ENCODE peak calls at places on chromosomes 3 and 15, in nine cellular contexts. One of them, this sample, is unnamed.
A peak's percentile ranks its signal among the peaks of the same experiment; 100 is the strongest.

GRCh38 chr15:55703873-55704285 is 39.1 kb downstream of the PRTG start:
- DNase-seq in Caco-2: no peak
- DNase-seq in HCT116: no peak
- DNase-seq in right lobe of liver: no peak
- DNase-seq in fibroblast of lung: peak; percentile 69
- DNase-seq in osteoblast: no peak
- DNase-seq in lung: no peak
- DNase-seq in CD8-positive, alpha-beta memory T cell: no peak
- DNase-seq in OCI-LY7: peak; percentile 14
- DNase-seq in this sample: peak; percentile 59

GRCh38 chr3:55065331-55065730 is 137.5 kb upstream of the LRTM1 start:
- DNase-seq in Caco-2: no peak
- DNase-seq in HCT116: no peak
- DNase-seq in right lobe of liver: no peak
- DNase-seq in fibroblast of lung: no peak
- DNase-seq in osteoblast: no peak
- DNase-seq in lung: no peak
- DNase-seq in CD8-positive, alpha-beta memory T cell: no peak
- DNase-seq in OCI-LY7: no peak
- DNase-seq in this sample: no peak

GRCh38 chr3:150248865-150249360 is 159.2 kb upstream of the TSC22D2 start:
- DNase-seq in Caco-2: no peak
- DNase-seq in HCT116: no peak
- DNase-seq in right lobe of liver: no peak
- DNase-seq in fibroblast of lung: no peak
- DNase-seq in osteoblast: peak; percentile 14
- DNase-seq in lung: no peak
- DNase-seq in CD8-positive, alpha-beta memory T cell: no peak
- DNase-seq in OCI-LY7: no peak
- DNase-seq in this sample: no peak

GRCh38 chr3:100902572-100902971 is 90.6 kb downstream of the ABI3BP start:
- DNase-seq in Caco-2: no peak
- DNase-seq in HCT116: no peak
- DNase-seq in right lobe of liver: no peak
- DNase-seq in fibroblast of lung: peak; percentile 64
- DNase-seq in osteoblast: no peak
- DNase-seq in lung: no peak
- DNase-seq in CD8-positive, alpha-beta memory T cell: no peak
- DNase-seq in OCI-LY7: no peak
- DNase-seq in this sample: no peak

GRCh38 chr3:12995389-12996180 is 77.6 kb downstream of the IQSEC1 start:
- DNase-seq in Caco-2: no peak
- DNase-seq in HCT116: no peak
- DNase-seq in right lobe of liver: no peak
- DNase-seq in fibroblast of lung: no peak
- DNase-seq in osteoblast: peak; percentile 43
- DNase-seq in lung: no peak
- DNase-seq in CD8-positive, alpha-beta memory T cell: no peak
- DNase-seq in OCI-LY7: no peak
- DNase-seq in this sample: no peak

GRCh38 chr3:193897791-193898190 is 238.2 kb upstream of the HES1 start:
- DNase-seq in Caco-2: no peak
- DNase-seq in HCT116: no peak
- DNase-seq in right lobe of liver: no peak
- DNase-seq in fibroblast of lung: no peak
- DNase-seq in osteoblast: no peak
- DNase-seq in lung: no peak
- DNase-seq in CD8-positive, alpha-beta memory T cell: no peak
- DNase-seq in OCI-LY7: no peak
- DNase-seq in this sample: no peak

GRCh38 chr3:46221368-46221767 is 13.3 kb upstream of the CCR1 start:
- DNase-seq in Caco-2: no peak
- DNase-seq in HCT116: no peak
- DNase-seq in right lobe of liver: no peak
- DNase-seq in fibroblast of lung: no peak
- DNase-seq in osteoblast: no peak
- DNase-seq in lung: no peak
- DNase-seq in CD8-positive, alpha-beta memory T cell: no peak
- DNase-seq in OCI-LY7: no peak
- DNase-seq in this sample: no peak

GRCh38 chr3:123027292-123028232 is at the start of gene SEMA5B:
- DNase-seq in Caco-2: peak; percentile 68
- DNase-seq in HCT116: no peak
- DNase-seq in right lobe of liver: peak; percentile 57
- DNase-seq in fibroblast of lung: peak; percentile 20
- DNase-seq in osteoblast: peak; percentile 86
- DNase-seq in lung: no peak
- DNase-seq in CD8-positive, alpha-beta memory T cell: no peak
- DNase-seq in OCI-LY7: no peak
- DNase-seq in this sample: peak; percentile 19

GRCh38 chr3:17431004-17431403 is 311.4 kb downstream of the TBC1D5 start:
- DNase-seq in Caco-2: no peak
- DNase-seq in HCT116: peak; percentile 19
- DNase-seq in right lobe of liver: no peak
- DNase-seq in fibroblast of lung: peak; percentile 33
- DNase-seq in osteoblast: no peak
- DNase-seq in lung: no peak
- DNase-seq in CD8-positive, alpha-beta memory T cell: no peak
- DNase-seq in OCI-LY7: peak; percentile 29
- DNase-seq in this sample: no peak

GRCh38 chr15:40081691-40082194 is 26.9 kb downstream of the BMF start:
- DNase-seq in Caco-2: peak; percentile 77
- DNase-seq in HCT116: no peak
- DNase-seq in right lobe of liver: peak; percentile 77
- DNase-seq in fibroblast of lung: peak; percentile 73
- DNase-seq in osteoblast: peak; percentile 90
- DNase-seq in lung: peak; percentile 63
- DNase-seq in CD8-positive, alpha-beta memory T cell: no peak
- DNase-seq in OCI-LY7: no peak
- DNase-seq in this sample: peak; percentile 41

GRCh38 chr15:47326506-47326905 is 390.8 kb upstream of the SEMA6D start:
- DNase-seq in Caco-2: no peak
- DNase-seq in HCT116: no peak
- DNase-seq in right lobe of liver: no peak
- DNase-seq in fibroblast of lung: no peak
- DNase-seq in osteoblast: no peak
- DNase-seq in lung: no peak
- DNase-seq in CD8-positive, alpha-beta memory T cell: no peak
- DNase-seq in OCI-LY7: no peak
- DNase-seq in this sample: no peak

GRCh38 chr3:124363451-124363850 is 366.8 kb upstream of the UMPS start:
- DNase-seq in Caco-2: no peak
- DNase-seq in HCT116: no peak
- DNase-seq in right lobe of liver: no peak
- DNase-seq in fibroblast of lung: peak; percentile 88
- DNase-seq in osteoblast: peak; percentile 82
- DNase-seq in lung: no peak
- DNase-seq in CD8-positive, alpha-beta memory T cell: no peak
- DNase-seq in OCI-LY7: no peak
- DNase-seq in this sample: no peak

GRCh38 chr3:72550582-72551262 is 297.5 kb downstream of the SHQ1 start:
- DNase-seq in Caco-2: no peak
- DNase-seq in HCT116: no peak
- DNase-seq in right lobe of liver: no peak
- DNase-seq in fibroblast of lung: no peak
- DNase-seq in osteoblast: no peak
- DNase-seq in lung: no peak
- DNase-seq in CD8-positive, alpha-beta memory T cell: no peak
- DNase-seq in OCI-LY7: no peak
- DNase-seq in this sample: no peak

GRCh38 chr15:100124361-100124760 is 217.4 kb downstream of the ADAMTS17 start:
- DNase-seq in Caco-2: no peak
- DNase-seq in HCT116: no peak
- DNase-seq in right lobe of liver: no peak
- DNase-seq in fibroblast of lung: no peak
- DNase-seq in osteoblast: no peak
- DNase-seq in lung: no peak
- DNase-seq in CD8-positive, alpha-beta memory T cell: no peak
- DNase-seq in OCI-LY7: no peak
- DNase-seq in this sample: no peak

GRCh38 chr15:66766282-66767228 is 64.5 kb downstream of the SMAD6 start:
- DNase-seq in Caco-2: no peak
- DNase-seq in HCT116: no peak
- DNase-seq in right lobe of liver: no peak
- DNase-seq in fibroblast of lung: peak; percentile 78
- DNase-seq in osteoblast: peak; percentile 97
- DNase-seq in lung: no peak
- DNase-seq in CD8-positive, alpha-beta memory T cell: no peak
- DNase-seq in OCI-LY7: no peak
- DNase-seq in this sample: no peak

GRCh38 chr3:142500211-142500610 is 52.4 kb upstream of the XRN1 start:
- DNase-seq in Caco-2: no peak
- DNase-seq in HCT116: no peak
- DNase-seq in right lobe of liver: no peak
- DNase-seq in fibroblast of lung: no peak
- DNase-seq in osteoblast: peak; percentile 43
- DNase-seq in lung: no peak
- DNase-seq in CD8-positive, alpha-beta memory T cell: no peak
- DNase-seq in OCI-LY7: no peak
- DNase-seq in this sample: no peak
- H3K4me1 ChIP-seq in Caco-2: no peaks in the 10 kb centered on the region
- H3K4me1 ChIP-seq in HCT116: peaks cover 17% of the 10 kb centered on the region
- H3K4me1 ChIP-seq in right lobe of liver: no peaks in the 10 kb centered on the region
- H3K4me1 ChIP-seq in fibroblast of lung: peaks cover 6% of the 10 kb centered on the region
- H3K4me1 ChIP-seq in osteoblast: peaks cover 19% of the 10 kb centered on the region
- H3K4me1 ChIP-seq in lung: no peaks in the 10 kb centered on the region
- H3K4me1 ChIP-seq in CD8-positive, alpha-beta memory T cell: no peaks in the 10 kb centered on the region
- H3K4me1 ChIP-seq in OCI-LY7: no peaks in the 10 kb centered on the region
- H3K4me1 ChIP-seq in this sample: peaks cover 22% of the 10 kb centered on the region

GRCh38 chr3:94529821-94530220 is 467.0 kb downstream of the NSUN3 start:
- DNase-seq in Caco-2: no peak
- DNase-seq in HCT116: no peak
- DNase-seq in right lobe of liver: no peak
- DNase-seq in fibroblast of lung: no peak
- DNase-seq in osteoblast: no peak
- DNase-seq in lung: no peak
- DNase-seq in CD8-positive, alpha-beta memory T cell: no peak
- DNase-seq in OCI-LY7: no peak
- DNase-seq in this sample: no peak

GRCh38 chr3:94522488-94522887 is 459.6 kb downstream of the NSUN3 start:
- DNase-seq in Caco-2: peak; percentile 15
- DNase-seq in HCT116: no peak
- DNase-seq in right lobe of liver: no peak
- DNase-seq in fibroblast of lung: no peak
- DNase-seq in osteoblast: no peak
- DNase-seq in lung: no peak
- DNase-seq in CD8-positive, alpha-beta memory T cell: no peak
- DNase-seq in OCI-LY7: no peak
- DNase-seq in this sample: no peak

GRCh38 chr3:94525039-94525438 is 462.2 kb downstream of the NSUN3 start:
- DNase-seq in Caco-2: peak; percentile 42
- DNase-seq in HCT116: no peak
- DNase-seq in right lobe of liver: no peak
- DNase-seq in fibroblast of lung: peak; percentile 29
- DNase-seq in osteoblast: no peak
- DNase-seq in lung: no peak
- DNase-seq in CD8-positive, alpha-beta memory T cell: no peak
- DNase-seq in OCI-LY7: no peak
- DNase-seq in this sample: no peak

GRCh38 chr3:94520364-94520763 is 457.5 kb downstream of the NSUN3 start:
- DNase-seq in Caco-2: no peak
- DNase-seq in HCT116: no peak
- DNase-seq in right lobe of liver: no peak
- DNase-seq in fibroblast of lung: no peak
- DNase-seq in osteoblast: no peak
- DNase-seq in lung: no peak
- DNase-seq in CD8-positive, alpha-beta memory T cell: no peak
- DNase-seq in OCI-LY7: no peak
- DNase-seq in this sample: no peak

GRCh38 chr3:94524102-94524922 is 461.5 kb downstream of the NSUN3 start:
- DNase-seq in Caco-2: peak; percentile 81
- DNase-seq in HCT116: no peak
- DNase-seq in right lobe of liver: no peak
- DNase-seq in fibroblast of lung: no peak
- DNase-seq in osteoblast: peak; percentile 45
- DNase-seq in lung: peak; percentile 38
- DNase-seq in CD8-positive, alpha-beta memory T cell: no peak
- DNase-seq in OCI-LY7: no peak
- DNase-seq in this sample: no peak
- H3K4me3 ChIP-seq in Caco-2: no peak overlapping the region
- H3K4me3 ChIP-seq in HCT116: no peak overlapping the region
- H3K4me3 ChIP-seq in right lobe of liver: peak overlapping the region; percentile 18
- H3K4me3 ChIP-seq in fibroblast of lung: no peak overlapping the region
- H3K4me3 ChIP-seq in osteoblast: no peak overlapping the region
- H3K4me3 ChIP-seq in lung: no peak overlapping the region
- H3K4me3 ChIP-seq in CD8-positive, alpha-beta memory T cell: no peak overlapping the region
- H3K4me3 ChIP-seq in OCI-LY7: no peak overlapping the region
- H3K4me3 ChIP-seq in this sample: no peak overlapping the region

GRCh38 chr3:152261329-152261728 is 7.4 kb upstream of the MBNL1 start:
- DNase-seq in Caco-2: no peak
- DNase-seq in HCT116: no peak
- DNase-seq in right lobe of liver: no peak
- DNase-seq in fibroblast of lung: no peak
- DNase-seq in osteoblast: no peak
- DNase-seq in lung: no peak
- DNase-seq in CD8-positive, alpha-beta memory T cell: no peak
- DNase-seq in OCI-LY7: no peak
- DNase-seq in this sample: no peak
- H3K4me1 ChIP-seq in Caco-2: peaks cover 28% of the 10 kb centered on the region
- H3K4me1 ChIP-seq in HCT116: peaks cover 34% of the 10 kb centered on the region
- H3K4me1 ChIP-seq in right lobe of liver: no peaks in the 10 kb centered on the region
- H3K4me1 ChIP-seq in fibroblast of lung: peaks cover 9% of the 10 kb centered on the region
- H3K4me1 ChIP-seq in osteoblast: peaks cover 36% of the 10 kb centered on the region
- H3K4me1 ChIP-seq in lung: peaks cover 5% of the 10 kb centered on the region
- H3K4me1 ChIP-seq in CD8-positive, alpha-beta memory T cell: peaks cover 87% of the 10 kb centered on the region
- H3K4me1 ChIP-seq in OCI-LY7: peaks cover 37% of the 10 kb centered on the region
- H3K4me1 ChIP-seq in this sample: peaks cover 31% of the 10 kb centered on the region

GRCh38 chr3:162139841-162140240 is 643.2 kb downstream of the OTOL1 start:
- DNase-seq in Caco-2: no peak
- DNase-seq in HCT116: no peak
- DNase-seq in right lobe of liver: no peak
- DNase-seq in fibroblast of lung: no peak
- DNase-seq in osteoblast: no peak
- DNase-seq in lung: no peak
- DNase-seq in CD8-positive, alpha-beta memory T cell: no peak
- DNase-seq in OCI-LY7: no peak
- DNase-seq in this sample: no peak

GRCh38 chr3:162143181-162143580 is 646.6 kb downstream of the OTOL1 start:
- DNase-seq in Caco-2: no peak
- DNase-seq in HCT116: no peak
- DNase-seq in right lobe of liver: no peak
- DNase-seq in fibroblast of lung: peak; percentile 7
- DNase-seq in osteoblast: no peak
- DNase-seq in lung: no peak
- DNase-seq in CD8-positive, alpha-beta memory T cell: no peak
- DNase-seq in OCI-LY7: no peak
- DNase-seq in this sample: no peak

GRCh38 chr3:162142511-162142910 is 645.9 kb downstream of the OTOL1 start:
- DNase-seq in Caco-2: no peak
- DNase-seq in HCT116: no peak
- DNase-seq in right lobe of liver: no peak
- DNase-seq in fibroblast of lung: peak; percentile 76
- DNase-seq in osteoblast: no peak
- DNase-seq in lung: no peak
- DNase-seq in CD8-positive, alpha-beta memory T cell: no peak
- DNase-seq in OCI-LY7: no peak
- DNase-seq in this sample: no peak

GRCh38 chr3:162138509-162138908 is 641.9 kb downstream of the OTOL1 start:
- DNase-seq in Caco-2: no peak
- DNase-seq in HCT116: no peak
- DNase-seq in right lobe of liver: no peak
- DNase-seq in fibroblast of lung: no peak
- DNase-seq in osteoblast: no peak
- DNase-seq in lung: no peak
- DNase-seq in CD8-positive, alpha-beta memory T cell: no peak
- DNase-seq in OCI-LY7: no peak
- DNase-seq in this sample: no peak

GRCh38 chr3:162141232-162141631 is 644.6 kb downstream of the OTOL1 start:
- DNase-seq in Caco-2: no peak
- DNase-seq in HCT116: no peak
- DNase-seq in right lobe of liver: no peak
- DNase-seq in fibroblast of lung: peak; percentile 78
- DNase-seq in osteoblast: no peak
- DNase-seq in lung: no peak
- DNase-seq in CD8-positive, alpha-beta memory T cell: no peak
- DNase-seq in OCI-LY7: no peak
- DNase-seq in this sample: no peak
- H3K4me3 ChIP-seq in Caco-2: no peak overlapping the region
- H3K4me3 ChIP-seq in HCT116: no peak overlapping the region
- H3K4me3 ChIP-seq in right lobe of liver: no peak overlapping the region
- H3K4me3 ChIP-seq in fibroblast of lung: no peak overlapping the region
- H3K4me3 ChIP-seq in osteoblast: no peak overlapping the region
- H3K4me3 ChIP-seq in lung: no peak overlapping the region
- H3K4me3 ChIP-seq in CD8-positive, alpha-beta memory T cell: no peak overlapping the region
- H3K4me3 ChIP-seq in OCI-LY7: no peak overlapping the region
- H3K4me3 ChIP-seq in this sample: no peak overlapping the region